ENCODE peak calls at places on chromosomes 4 and X, in four cellular contexts. One of them, this sample, is unnamed.

GRCh38 chr4:26912069-26912468 is 51.4 kb downstream of the STIM2 start:
- DNase-seq in stimulated activated CD8-positive, alpha-beta memory T cell treated with anti-CD3 and anti-CD28 coated beads, Interleukin-7, amount 100 ng/mL, for 24 hours: no peak
- DNase-seq in activated CD4-positive, alpha-beta T cell treated with anti-CD3 and anti-CD28 coated beads for 4 hours: no peak
- DNase-seq in activated naive CD4-positive, alpha-beta T cell treated with anti-CD3 and anti-CD28 coated beads for 36 hours: no peak
- DNase-seq in this sample: no peak

GRCh38 chr4:4426511-4427477 is 39.9 kb downstream of the NSG1 start:
- DNase-seq in stimulated activated CD8-positive, alpha-beta memory T cell treated with anti-CD3 and anti-CD28 coated beads, Interleukin-7, amount 100 ng/mL, for 24 hours: no peak
- DNase-seq in activated CD4-positive, alpha-beta T cell treated with anti-CD3 and anti-CD28 coated beads for 4 hours: no peak
- DNase-seq in activated naive CD4-positive, alpha-beta T cell treated with anti-CD3 and anti-CD28 coated beads for 36 hours: no peak
- DNase-seq in this sample: no peak

GRCh38 chr4:110275871-110276270 is 77.5 kb upstream of the ELOVL6 start:
- DNase-seq in stimulated activated CD8-positive, alpha-beta memory T cell treated with anti-CD3 and anti-CD28 coated beads, Interleukin-7, amount 100 ng/mL, for 24 hours: no peak
- DNase-seq in activated CD4-positive, alpha-beta T cell treated with anti-CD3 and anti-CD28 coated beads for 4 hours: no peak
- DNase-seq in activated naive CD4-positive, alpha-beta T cell treated with anti-CD3 and anti-CD28 coated beads for 36 hours: no peak
- DNase-seq in this sample: no peak

GRCh38 chr4:180058731-180059215 is 2184.4 kb upstream of the TENM3 start:
- DNase-seq in stimulated activated CD8-positive, alpha-beta memory T cell treated with anti-CD3 and anti-CD28 coated beads, Interleukin-7, amount 100 ng/mL, for 24 hours: no peak
- DNase-seq in activated CD4-positive, alpha-beta T cell treated with anti-CD3 and anti-CD28 coated beads for 4 hours: no peak
- DNase-seq in activated naive CD4-positive, alpha-beta T cell treated with anti-CD3 and anti-CD28 coated beads for 36 hours: peak; percentile 4
- DNase-seq in this sample: no peak

GRCh38 chrX:1393871-1394615 is 2.1 kb upstream of the SLC25A6 start:
- DNase-seq in stimulated activated CD8-positive, alpha-beta memory T cell treated with anti-CD3 and anti-CD28 coated beads, Interleukin-7, amount 100 ng/mL, for 24 hours: no peak
- DNase-seq in activated CD4-positive, alpha-beta T cell treated with anti-CD3 and anti-CD28 coated beads for 4 hours: no peak
- DNase-seq in activated naive CD4-positive, alpha-beta T cell treated with anti-CD3 and anti-CD28 coated beads for 36 hours: no peak
- DNase-seq in this sample: no peak

GRCh38 chr4:74044676-74045075 is 6.2 kb upstream of the CXCL3 start:
- DNase-seq in stimulated activated CD8-positive, alpha-beta memory T cell treated with anti-CD3 and anti-CD28 coated beads, Interleukin-7, amount 100 ng/mL, for 24 hours: no peak
- DNase-seq in activated CD4-positive, alpha-beta T cell treated with anti-CD3 and anti-CD28 coated beads for 4 hours: no peak
- DNase-seq in activated naive CD4-positive, alpha-beta T cell treated with anti-CD3 and anti-CD28 coated beads for 36 hours: no peak
- DNase-seq in this sample: no peak

GRCh38 chr4:168868856-168869201 is 141.2 kb downstream of the CBR4 start:
- DNase-seq in stimulated activated CD8-positive, alpha-beta memory T cell treated with anti-CD3 and anti-CD28 coated beads, Interleukin-7, amount 100 ng/mL, for 24 hours: no peak
- DNase-seq in activated CD4-positive, alpha-beta T cell treated with anti-CD3 and anti-CD28 coated beads for 4 hours: no peak
- DNase-seq in activated naive CD4-positive, alpha-beta T cell treated with anti-CD3 and anti-CD28 coated beads for 36 hours: no peak
- DNase-seq in this sample: no peak

GRCh38 chr4:160194716-160195115 is 1091.8 kb downstream of the RAPGEF2 start:
- DNase-seq in stimulated activated CD8-positive, alpha-beta memory T cell treated with anti-CD3 and anti-CD28 coated beads, Interleukin-7, amount 100 ng/mL, for 24 hours: no peak
- DNase-seq in activated CD4-positive, alpha-beta T cell treated with anti-CD3 and anti-CD28 coated beads for 4 hours: no peak
- DNase-seq in activated naive CD4-positive, alpha-beta T cell treated with anti-CD3 and anti-CD28 coated beads for 36 hours: no peak
- DNase-seq in this sample: no peak

This sample was measured in NCI-H187.